ENCODE peak calls at places on chromosome 12, in eight cellular contexts. M is CD8-positive, alpha-beta T cell; W is body of pancreas; A is fibroblast of lung; T is HFF-Myc; J is fibroblast of villous mesenchyme; Y is A549; X is type B pancreatic cell. U is an unnamed sample.

GRCh38 chr12:45336331-45336730 is 120.4 kb downstream of the ANO6 start:
- DNase-seq in M (no peak), W (no peak), A (peak), T (peak), J (peak), Y (peak), X (no peak), U (no peak)

GRCh38 chr12:39145175-39145999 is 240.0 kb upstream of the CPNE8 start:
- DNase-seq in M (no peak), W (peak), A (no peak), T (no peak), J (peak), Y (peak), X (no peak), U (no peak)

GRCh38 chr12:132282950-132283771 is 46.2 kb downstream of the GALNT9 start:
- DNase-seq in M (no peak), W (no peak), A (no peak), T (no peak), J (no peak), Y (no peak), X (no peak), U (no peak)

GRCh38 chr12:124497039-124497438 is 70.4 kb downstream of the NCOR2 start:
- DNase-seq in M (no peak), W (no peak), A (peak), T (no peak), J (peak), Y (no peak), X (no peak), U (no peak)

GRCh38 chr12:118023461-118023860 is 7.0 kb downstream of the RFC5 start:
- DNase-seq in M (no peak), W (no peak), A (no peak), T (no peak), J (no peak), Y (no peak), X (no peak), U (no peak)

GRCh38 chr12:130582286-130582685 is 133.8 kb downstream of the RIMBP2 start:
- DNase-seq in M (no peak), W (no peak), A (no peak), T (no peak), J (no peak), Y (no peak), X (no peak), U (no peak)

GRCh38 chr12:92538970-92539749 is 163.6 kb upstream of the PLEKHG7 start:
- DNase-seq in M (no peak), W (peak), A (peak), T (peak), J (peak), Y (peak), X (no peak), U (no peak)

GRCh38 chr12:45327823-45328383 is 112.0 kb downstream of the ANO6 start:
- DNase-seq in M (no peak), W (no peak), A (no peak), T (no peak), J (no peak), Y (no peak), X (no peak), U (no peak)

DNA sequence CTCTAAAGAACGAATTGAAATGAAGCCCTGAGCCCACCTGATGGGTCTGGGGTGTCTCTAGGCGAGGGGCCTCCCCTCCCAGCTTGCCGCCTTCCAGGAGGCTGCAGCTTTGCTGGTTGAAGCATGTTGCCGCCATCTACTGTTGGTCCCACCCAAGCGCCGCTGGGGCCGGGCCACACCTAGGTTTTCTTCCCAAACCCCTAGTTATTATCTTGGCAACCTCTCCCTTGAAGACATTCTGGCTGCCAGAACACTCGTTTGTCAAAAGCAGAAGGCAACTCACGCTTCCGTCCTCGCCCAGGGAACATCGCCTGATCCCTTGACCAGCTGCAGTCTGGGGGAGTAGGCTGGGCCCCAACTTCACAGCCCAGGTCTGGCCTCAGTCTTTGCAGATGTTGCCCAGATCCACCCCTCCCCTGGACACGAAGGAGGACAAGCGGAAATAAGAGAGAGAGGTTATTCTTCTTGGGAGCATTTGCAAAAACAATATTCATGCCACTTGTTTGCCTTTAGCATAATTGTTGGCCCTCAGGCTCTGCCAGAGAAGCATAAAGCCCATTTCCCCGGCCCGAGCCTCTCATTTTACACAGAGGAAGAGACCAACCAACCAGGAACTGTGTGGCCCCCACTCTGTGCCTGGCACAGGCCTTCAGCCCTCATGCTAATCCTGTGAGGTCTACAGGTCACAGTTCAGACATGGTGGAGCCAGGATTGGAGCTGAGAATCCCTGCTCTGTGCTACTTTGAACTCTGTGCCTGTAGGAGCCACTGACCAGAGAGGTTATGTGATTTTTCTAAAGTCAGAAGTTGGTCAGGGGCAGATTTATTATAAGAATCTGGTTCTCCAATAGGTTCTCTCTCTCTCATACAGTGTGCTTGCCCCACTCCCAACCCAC is 6.7 kb downstream of the EMP1 start:
- DNase-seq in M (no peak), W (peak), A (no peak), T (no peak), J (peak), Y (peak), X (no peak), U (no peak)
- TF ChIP-seq CTCF in M (no peak), W (no peak), A (peak), T (peak), J (peak), Y (peak), X (peak), U (no peak)

GRCh38 chr12:95282266-95282665 is 64.7 kb downstream of the VEZT start:
- DNase-seq in M (no peak), W (no peak), A (no peak), T (no peak), J (peak), Y (no peak), X (no peak), U (no peak)

GRCh38 chr12:95279835-95280234 is 62.2 kb downstream of the VEZT start:
- DNase-seq in M (no peak), W (no peak), A (no peak), T (no peak), J (no peak), Y (no peak), X (no peak), U (no peak)

GRCh38 chr12:95277139-95277538 is 59.5 kb downstream of the VEZT start:
- DNase-seq in M (no peak), W (no peak), A (peak), T (peak), J (peak), Y (no peak), X (no peak), U (no peak)
- TF ChIP-seq CTCF in M (no peak), W (no peak), A (no peak), T (no peak), J (no peak), Y (no peak), X (no peak), U (no peak)

GRCh38 chr12:6829532-6830220 is 1.5 kb downstream of the P3H3 start:
- DNase-seq in M (no peak), W (peak), A (no peak), T (no peak), J (peak), Y (peak), X (no peak), U (no peak)
- TF ChIP-seq CTCF in M (no peak), W (no peak), A (no peak), T (peak), J (peak), Y (no peak), X (peak), U (no peak)

DNA sequence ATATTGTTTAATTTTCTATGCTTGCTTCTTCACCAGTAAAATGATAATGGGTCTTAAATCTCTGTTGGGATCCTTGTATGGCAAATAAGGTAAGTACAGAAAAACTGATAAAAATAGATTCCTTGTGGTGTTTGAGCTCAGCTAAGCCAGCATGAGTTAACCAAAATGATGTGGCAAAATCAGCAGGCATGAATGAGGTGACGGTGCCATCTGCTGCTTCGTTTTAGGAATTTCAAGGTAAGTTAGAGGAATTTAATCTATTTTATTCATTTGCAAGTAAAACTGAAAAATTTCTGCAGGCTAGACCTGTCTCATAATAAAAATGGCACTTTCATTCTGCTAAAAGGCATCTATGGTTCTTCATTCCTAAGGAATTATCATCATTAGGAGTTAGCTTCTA is 10.0 kb upstream of the CLEC7A start:
- DNase-seq in M (peak), W (peak), A (peak), T (peak), J (peak), Y (peak), X (no peak), U (no peak)
- TF ChIP-seq CTCF in M (peak), W (no peak), A (peak), T (peak), J (peak), Y (peak), X (peak), U (peak)

GRCh38 chr12:12529783-12530421 is 32.8 kb downstream of the DUSP16 start:
- DNase-seq in M (no peak), W (no peak), A (no peak), T (no peak), J (no peak), Y (no peak), X (no peak), U (no peak)

GRCh38 chr12:12528361-12529092 is 34.1 kb downstream of the DUSP16 start:
- DNase-seq in M (no peak), W (no peak), A (no peak), T (no peak), J (no peak), Y (no peak), X (no peak), U (no peak)

GRCh38 chr12:12534134-12534866 is 28.4 kb downstream of the DUSP16 start:
- DNase-seq in M (no peak), W (peak), A (no peak), T (no peak), J (no peak), Y (no peak), X (no peak), U (no peak)

GRCh38 chr12:12533238-12533829 is 29.3 kb downstream of the DUSP16 start:
- DNase-seq in M (no peak), W (peak), A (no peak), T (no peak), J (no peak), Y (peak), X (no peak), U (peak)

DNA sequence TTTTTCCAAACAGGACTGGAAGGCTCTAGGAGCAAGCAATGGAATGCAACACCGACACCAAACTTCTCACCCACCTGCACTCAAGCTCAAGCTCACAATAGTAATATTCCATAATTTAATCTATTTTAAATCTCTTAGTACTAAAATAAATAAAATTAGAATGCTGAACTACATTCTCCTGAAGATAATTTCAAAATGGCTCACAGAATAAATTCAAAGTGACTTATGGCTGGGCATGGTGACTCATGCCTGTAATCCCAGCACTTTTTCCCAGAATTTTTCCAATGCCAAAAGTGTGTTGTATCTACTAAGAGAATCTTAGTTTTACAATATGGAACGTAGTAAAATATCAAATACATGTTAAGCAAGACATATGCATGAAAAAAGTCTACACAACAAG is 31.5 kb downstream of the DUSP16 start:
- DNase-seq in M (no peak), W (no peak), A (no peak), T (no peak), J (peak), Y (no peak), X (no peak), U (no peak)
- TF ChIP-seq CTCF in M (no peak), W (no peak), A (no peak), T (no peak), J (no peak), Y (no peak), X (no peak), U (no peak)

GRCh38 chr12:24851816-24852337 is 97.0 kb downstream of the BCAT1 start:
- DNase-seq in M (no peak), W (no peak), A (no peak), T (no peak), J (no peak), Y (no peak), X (no peak), U (no peak)

GRCh38 chr12:24853094-24853493 is 95.8 kb downstream of the BCAT1 start:
- DNase-seq in M (no peak), W (no peak), A (no peak), T (no peak), J (no peak), Y (no peak), X (no peak), U (no peak)

GRCh38 chr12:24851341-24851740 is 97.6 kb downstream of the BCAT1 start:
- DNase-seq in M (no peak), W (no peak), A (no peak), T (no peak), J (no peak), Y (no peak), X (no peak), U (no peak)

GRCh38 chr12:24853588-24853987 is 95.3 kb downstream of the BCAT1 start:
- DNase-seq in M (no peak), W (no peak), A (peak), T (no peak), J (peak), Y (no peak), X (no peak), U (no peak)

DNA sequence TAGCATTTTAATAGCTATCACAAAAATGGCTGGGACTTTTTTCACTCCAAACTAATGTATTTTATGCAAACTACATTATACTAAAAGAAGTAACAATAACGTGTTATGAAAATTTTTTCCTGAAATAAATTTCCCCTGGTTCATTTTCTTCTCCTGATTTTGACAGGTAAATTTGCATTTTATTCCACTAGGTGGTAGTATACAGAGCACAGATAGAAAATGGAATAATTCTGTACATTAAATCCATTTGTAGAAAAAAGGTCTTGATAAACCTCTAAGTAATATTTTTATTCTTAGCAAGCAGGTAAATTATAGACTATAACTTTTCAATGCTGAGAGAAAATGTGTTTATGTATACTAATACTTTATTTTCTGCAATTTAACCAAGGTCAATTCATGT is 96.5 kb downstream of the BCAT1 start:
- DNase-seq in M (no peak), W (no peak), A (peak), T (no peak), J (no peak), Y (no peak), X (no peak), U (no peak)
- TF ChIP-seq CTCF in M (no peak), W (no peak), A (no peak), T (peak), J (peak), Y (peak), X (peak), U (peak)

GRCh38 chr12:31705651-31706050 is 23.2 kb downstream of the AMN1 start:
- DNase-seq in M (no peak), W (no peak), A (no peak), T (no peak), J (no peak), Y (no peak), X (no peak), U (no peak)

GRCh38 chr12:31702047-31702446 is 26.8 kb downstream of the AMN1 start:
- DNase-seq in M (no peak), W (no peak), A (peak), T (peak), J (peak), Y (peak), X (no peak), U (no peak)
- TF ChIP-seq CTCF in M (no peak), W (no peak), A (no peak), T (no peak), J (peak), Y (peak), X (no peak), U (no peak)